ENCODE peak calls at places on chromosomes 2 and 18, in eight cellular contexts. C, T, D, W, J, F, I and G are unnamed samples.

GRCh38 chr2:232484628-232485332 is 2.9 kb downstream of the ECEL1 start:
- DNase-seq in J (no peak), I (no peak), F (no peak), T (no peak), D (no peak), C (no peak), W (no peak), G (no peak)

GRCh38 chr2:190511104-190511503 is 23.4 kb downstream of the NEMP2 start:
- DNase-seq in T (no peak), I (peak; percentile 27), C (no peak), W (no peak), J (peak; percentile 32), F (no peak), D (no peak), G (peak; percentile 32)

GRCh38 chr18:524496-524895 is 24.0 kb upstream of the COLEC12 start:
- DNase-seq in D (no peak), C (no peak), J (no peak), F (no peak), I (peak; percentile 83), W (no peak), T (no peak), G (no peak)

GRCh38 chr2:128327180-128327964 is 8.7 kb upstream of the HS6ST1 start:
- DNase-seq in F (no peak), C (peak; percentile 53), J (no peak), D (no peak), T (no peak), W (no peak), I (no peak), G (no peak)

GRCh38 chr2:205827809-205828208 is 145.5 kb downstream of the NRP2 start:
- DNase-seq in F (no peak), T (no peak), W (peak; percentile 18), J (no peak), C (no peak), D (no peak), I (no peak), G (no peak)

GRCh38 chr2:60676950-60677349 is 79.1 kb upstream of the PAPOLG start:
- DNase-seq in C (no peak), F (no peak), J (no peak), D (no peak), T (no peak), I (no peak), W (no peak), G (no peak)

GRCh38 chr2:43212931-43213330 is 13.5 kb downstream of the ZFP36L2 start:
- DNase-seq in T (no peak), W (no peak), D (no peak), F (no peak), J (no peak), I (no peak), C (no peak), G (no peak)

GRCh38 chr2:191401287-191401686 is 156.1 kb downstream of the MYO1B start:
- DNase-seq in C (no peak), J (no peak), T (no peak), F (no peak), D (peak; percentile 31), I (peak; percentile 25), W (peak; percentile 16), G (no peak)

GRCh38 chr2:145230546-145230945 is 710.6 kb upstream of the ZEB2 start:
- DNase-seq in J (no peak), T (no peak), W (no peak), C (no peak), I (peak; percentile 52), F (no peak), D (no peak), G (no peak)

GRCh38 chr2:118645891-118646290 is 201.6 kb downstream of the EN1 start:
- DNase-seq in C (no peak), F (no peak), J (no peak), W (peak; percentile 56), T (no peak), D (no peak), I (no peak), G (no peak)

GRCh38 chr18:23998018-23998417 is 16.5 kb upstream of the TTC39C start:
- DNase-seq in T (no peak), J (no peak), F (no peak), W (no peak), I (no peak), D (no peak), C (no peak), G (no peak)

GRCh38 chr2:214471990-214472389 is 61.1 kb downstream of the VWC2L start:
- DNase-seq in I (peak; percentile 29), F (no peak), W (no peak), D (peak; percentile 1), C (no peak), T (no peak), J (no peak), G (no peak)

GRCh38 chr2:222671259-222672067 is at the start of gene MOGAT1:
- DNase-seq in W (peak; percentile 92), J (peak; percentile 94), F (peak; percentile 69), I (no peak), D (no peak), C (peak; percentile 83), T (no peak), G (peak; percentile 11)

GRCh38 chr2:100957971-100958653 is 44.0 kb upstream of the RPL31 start:
- DNase-seq in T (no peak), I (peak; percentile 68), D (no peak), F (peak; percentile 19), W (no peak), J (no peak), C (peak; percentile 70), G (no peak)

GRCh38 chr2:231922945-231923344 is 3.3 kb downstream of the NPPC start:
- DNase-seq in I (no peak), T (no peak), D (no peak), C (peak; percentile 30), W (peak; percentile 61), F (no peak), J (no peak), G (no peak)

GRCh38 chr2:8704906-8705305 is 23.1 kb downstream of the ID2 start:
- DNase-seq in D (no peak), T (no peak), J (no peak), C (no peak), F (no peak), I (no peak), W (no peak), G (no peak)

GRCh38 chr18:49988101-49988500 is 174.8 kb upstream of the ACAA2 start:
- DNase-seq in C (no peak), I (no peak), J (no peak), T (no peak), F (no peak), W (no peak), D (no peak), G (no peak)

GRCh38 chr2:207416111-207416510 is 113.7 kb upstream of the CREB1 start:
- DNase-seq in T (no peak), J (no peak), W (no peak), I (peak; percentile 11), D (no peak), F (no peak), C (no peak), G (no peak)

GRCh38 chr2:57878573-57878910 is 168.1 kb upstream of the VRK2 start:
- DNase-seq in W (no peak), C (no peak), I (no peak), F (no peak), J (no peak), D (no peak), T (no peak), G (no peak)

GRCh38 chr18:51724790-51725721 is 527.6 kb upstream of the MEX3C start:
- DNase-seq in T (no peak), W (no peak), F (no peak), D (no peak), C (no peak), I (no peak), J (no peak), G (no peak)

GRCh38 chr2:231985823-231986261 is 24.3 kb downstream of the DIS3L2 start:
- DNase-seq in W (peak; percentile 67), T (no peak), I (no peak), F (no peak), J (no peak), D (no peak), C (no peak), G (no peak)

GRCh38 chr18:80147418-80148315 is 38.6 kb downstream of the ADNP2 start:
- DNase-seq in W (no peak), T (peak; percentile 41), I (peak; percentile 54), C (peak; percentile 96), J (peak; percentile 59), D (peak; percentile 80), F (peak; percentile 74), G (peak; percentile 62)